ENCODE peak calls at places on chromosome 17, in seven cellular contexts. One of them, this sample, is unnamed.
A peak's percentile ranks its signal among the peaks of the same experiment; 100 is the strongest.

GRCh38 chr17:59733697-59734096 is 26.2 kb downstream of the VMP1 start:
- DNase-seq in CD4-positive, CD25-positive, alpha-beta regulatory T cell: no peak
- DNase-seq in omental fat pad: no peak
- DNase-seq in ELF-1: no peak
- DNase-seq in effector memory CD4-positive, alpha-beta T cell: no peak
- DNase-seq in A172: no peak
- DNase-seq in AG09309: no peak
- DNase-seq in this sample: no peak

GRCh38 chr17:69030145-69030544 is 30.6 kb downstream of the ABCA9 start:
- DNase-seq in CD4-positive, CD25-positive, alpha-beta regulatory T cell: no peak
- DNase-seq in omental fat pad: no peak
- DNase-seq in ELF-1: no peak
- DNase-seq in effector memory CD4-positive, alpha-beta T cell: no peak
- DNase-seq in A172: no peak
- DNase-seq in AG09309: no peak
- DNase-seq in this sample: no peak

GRCh38 chr17:32496348-32497078 is 9.7 kb downstream of the CDK5R1 start:
- DNase-seq in CD4-positive, CD25-positive, alpha-beta regulatory T cell: no peak
- DNase-seq in omental fat pad: no peak
- DNase-seq in ELF-1: no peak
- DNase-seq in effector memory CD4-positive, alpha-beta T cell: no peak
- DNase-seq in A172: peak; percentile 97
- DNase-seq in AG09309: peak; percentile 48
- DNase-seq in this sample: no peak

GRCh38 chr17:29107933-29108805 is 65.2 kb downstream of the PIPOX start:
- DNase-seq in CD4-positive, CD25-positive, alpha-beta regulatory T cell: no peak
- DNase-seq in omental fat pad: no peak
- DNase-seq in ELF-1: no peak
- DNase-seq in effector memory CD4-positive, alpha-beta T cell: no peak
- DNase-seq in A172: peak; percentile 85
- DNase-seq in AG09309: no peak
- DNase-seq in this sample: peak; percentile 93

GRCh38 chr17:3961564-3962047 is 2.6 kb downstream of the ATP2A3 start:
- DNase-seq in CD4-positive, CD25-positive, alpha-beta regulatory T cell: peak; percentile 69
- DNase-seq in omental fat pad: no peak
- DNase-seq in ELF-1: peak; percentile 33
- DNase-seq in effector memory CD4-positive, alpha-beta T cell: peak; percentile 21
- DNase-seq in A172: no peak
- DNase-seq in AG09309: no peak
- DNase-seq in this sample: no peak

GRCh38 chr17:56119191-56119590 is 34.1 kb upstream of the ANKFN1 start:
- DNase-seq in CD4-positive, CD25-positive, alpha-beta regulatory T cell: no peak
- DNase-seq in omental fat pad: no peak
- DNase-seq in ELF-1: no peak
- DNase-seq in effector memory CD4-positive, alpha-beta T cell: no peak
- DNase-seq in A172: no peak
- DNase-seq in AG09309: no peak
- DNase-seq in this sample: no peak

GRCh38 chr17:28970879-28971278 is 19.6 kb upstream of the PHF12 start:
- DNase-seq in CD4-positive, CD25-positive, alpha-beta regulatory T cell: no peak
- DNase-seq in omental fat pad: no peak
- DNase-seq in ELF-1: no peak
- DNase-seq in effector memory CD4-positive, alpha-beta T cell: no peak
- DNase-seq in A172: no peak
- DNase-seq in AG09309: no peak
- DNase-seq in this sample: no peak

GRCh38 chr17:32350662-32351418 is 883 bp downstream of the ZNF207 start:
- DNase-seq in CD4-positive, CD25-positive, alpha-beta regulatory T cell: peak; percentile 78
- DNase-seq in omental fat pad: no peak
- DNase-seq in ELF-1: no peak
- DNase-seq in effector memory CD4-positive, alpha-beta T cell: peak; percentile 17
- DNase-seq in A172: peak; percentile 67
- DNase-seq in AG09309: no peak
- DNase-seq in this sample: peak; percentile 60

GRCh38 chr17:57874434-57875108 is 24.7 kb upstream of the MRPS23 start:
- DNase-seq in CD4-positive, CD25-positive, alpha-beta regulatory T cell: no peak
- DNase-seq in omental fat pad: peak; percentile 46
- DNase-seq in ELF-1: peak; percentile 90
- DNase-seq in effector memory CD4-positive, alpha-beta T cell: no peak
- DNase-seq in A172: peak; percentile 95
- DNase-seq in AG09309: peak; percentile 75
- DNase-seq in this sample: no peak

GRCh38 chr17:72591500-72592241 is 470.9 kb downstream of the SOX9 start:
- DNase-seq in CD4-positive, CD25-positive, alpha-beta regulatory T cell: peak; percentile 1
- DNase-seq in omental fat pad: no peak
- DNase-seq in ELF-1: peak; percentile 36
- DNase-seq in effector memory CD4-positive, alpha-beta T cell: no peak
- DNase-seq in A172: no peak
- DNase-seq in AG09309: no peak
- DNase-seq in this sample: no peak

GRCh38 chr17:42676424-42677011 is at the start of gene PLEKHH3:
- DNase-seq in CD4-positive, CD25-positive, alpha-beta regulatory T cell: no peak
- DNase-seq in omental fat pad: no peak
- DNase-seq in ELF-1: peak; percentile 56
- DNase-seq in effector memory CD4-positive, alpha-beta T cell: no peak
- DNase-seq in A172: no peak
- DNase-seq in AG09309: no peak
- DNase-seq in this sample: no peak

GRCh38 chr17:83193336-83194188 is 114.2 kb downstream of the METRNL start:
- DNase-seq in CD4-positive, CD25-positive, alpha-beta regulatory T cell: no peak
- DNase-seq in omental fat pad: peak; percentile 19
- DNase-seq in ELF-1: no peak
- DNase-seq in effector memory CD4-positive, alpha-beta T cell: no peak
- DNase-seq in A172: peak; percentile 42
- DNase-seq in AG09309: no peak
- DNase-seq in this sample: peak; percentile 82